ENCODE peak calls at places on chromosomes 7 and 10, in ten cellular contexts. M, C, K, S, Z, X, Y, I, A and O are unnamed samples.

GRCh38 chr7:24885305-24885704 is 94.7 kb downstream of the OSBPL3 start:
- DNase-seq in M (no peak), C (peak), K (no peak), S (no peak), Z (no peak), X (no peak), Y (no peak), I (no peak), A (no peak), O (no peak)

GRCh38 chr7:25858562-25859411 is 293.2 kb upstream of the NFE2L3 start:
- DNase-seq in M (no peak), C (peak), K (no peak), S (no peak), Z (no peak), X (no peak), Y (no peak), I (no peak), A (no peak), O (no peak)

GRCh38 chr10:103396789-103397087 is 312 bp downstream of the PDCD11 start:
- DNase-seq in M (no peak), C (no peak), K (no peak), S (no peak), Z (no peak), X (no peak), Y (no peak), I (no peak), A (no peak), O (no peak)

GRCh38 chr7:148334959-148335577 is 255.5 kb upstream of the C7orf33 start:
- DNase-seq in M (no peak), C (no peak), K (peak), S (peak), Z (no peak), X (no peak), Y (no peak), I (no peak), A (no peak), O (no peak)

GRCh38 chr7:155324012-155324917 is 26.6 kb downstream of the INSIG1 start:
- DNase-seq in M (no peak), C (peak), K (no peak), S (no peak), Z (no peak), X (no peak), Y (no peak), I (no peak), A (no peak), O (no peak)

GRCh38 chr10:47116445-47116844 is 183.6 kb upstream of the GDF10 start:
- DNase-seq in M (no peak), C (no peak), K (no peak), S (no peak), Z (no peak), X (no peak), Y (peak), I (no peak), A (no peak), O (no peak)

GRCh38 chr10:4662576-4663161 is 163.3 kb upstream of the AKR1E2 start:
- DNase-seq in M (no peak), C (no peak), K (no peak), S (peak), Z (no peak), X (no peak), Y (peak), I (no peak), A (no peak), O (no peak)

GRCh38 chr7:145219461-145219860 is 383.6 kb upstream of the TPK1 start:
- DNase-seq in M (no peak), C (no peak), K (no peak), S (no peak), Z (no peak), X (no peak), Y (no peak), I (no peak), A (no peak), O (no peak)

GRCh38 chr7:6165521-6166325 is 106.7 kb downstream of the CYTH3 start:
- DNase-seq in M (no peak), C (no peak), K (no peak), S (no peak), Z (no peak), X (no peak), Y (no peak), I (peak), A (no peak), O (no peak)

GRCh38 chr10:101089520-101090299 is 27.9 kb downstream of the KAZALD1 start:
- DNase-seq in M (no peak), C (peak), K (no peak), S (no peak), Z (no peak), X (no peak), Y (no peak), I (no peak), A (no peak), O (no peak)

GRCh38 chr7:124686543-124687161 is 78.9 kb downstream of the GPR37 start:
- DNase-seq in M (no peak), C (no peak), K (no peak), S (no peak), Z (no peak), X (no peak), Y (no peak), I (no peak), A (no peak), O (no peak)

GRCh38 chr7:99848420-99849216 is 20.8 kb downstream of the CYP3A43 start:
- DNase-seq in M (no peak), C (no peak), K (no peak), S (no peak), Z (no peak), X (no peak), Y (no peak), I (no peak), A (no peak), O (no peak)

GRCh38 chr7:28656529-28656928 is 244.2 kb downstream of the CREB5 start:
- DNase-seq in M (no peak), C (no peak), K (no peak), S (no peak), Z (no peak), X (no peak), Y (no peak), I (no peak), A (no peak), O (no peak)

GRCh38 chr7:21063106-21063505 is 276.4 kb upstream of the SP8 start:
- DNase-seq in M (no peak), C (no peak), K (no peak), S (no peak), Z (no peak), X (no peak), Y (no peak), I (no peak), A (no peak), O (no peak)

GRCh38 chr7:80529362-80529761 is 17.5 kb upstream of the GNAT3 start:
- DNase-seq in M (no peak), C (no peak), K (no peak), S (peak), Z (no peak), X (no peak), Y (peak), I (no peak), A (no peak), O (no peak)

GRCh38 chr7:158816995-158817394 is 12.3 kb downstream of the ESYT2 start:
- DNase-seq in M (no peak), C (no peak), K (no peak), S (no peak), Z (no peak), X (no peak), Y (no peak), I (peak), A (no peak), O (no peak)

GRCh38 chr10:79437111-79437814 is 8.2 kb downstream of the ZCCHC24 start:
- DNase-seq in M (no peak), C (no peak), K (no peak), S (peak), Z (no peak), X (no peak), Y (peak), I (peak), A (no peak), O (no peak)

GRCh38 chr7:55006499-55006898 is 12.3 kb upstream of the EGFR start:
- DNase-seq in M (no peak), C (no peak), K (no peak), S (no peak), Z (no peak), X (no peak), Y (no peak), I (no peak), A (no peak), O (no peak)

GRCh38 chr10:132452216-132452650 is 55.2 kb downstream of the PWWP2B start:
- DNase-seq in M (no peak), C (no peak), K (no peak), S (no peak), Z (peak), X (no peak), Y (peak), I (no peak), A (no peak), O (no peak)

GRCh38 chr7:124497209-124497608 is 268.4 kb downstream of the GPR37 start:
- DNase-seq in M (no peak), C (peak), K (peak), S (no peak), Z (no peak), X (no peak), Y (no peak), I (no peak), A (peak), O (peak)

GRCh38 chr7:23246540-23246939 is at the start of gene GPNMB:
- DNase-seq in M (peak), C (no peak), K (no peak), S (peak), Z (peak), X (no peak), Y (peak), I (no peak), A (no peak), O (no peak)